ENCODE peak calls at places on chromosomes 5 and 9, in eight cellular contexts. Y is uterus, E is sigmoid colon, S is GM23248, U is fibroblast of lung, N is SJSA1, W is lower lobe of right lung, Q is thoracic aorta. I is an unnamed sample.

GRCh38 chr9:2307480-2307879 is 292.3 kb downstream of the SMARCA2 start:
- DNase-seq in Y (no peak), E (no peak), S (peak; percentile 91), U (no peak), N (no peak), W (no peak), Q (no peak), I (no peak)

GRCh38 chr5:123673107-123673506 is 161.1 kb downstream of the CSNK1G3 start:
- DNase-seq in Y (no peak), E (no peak), S (peak; percentile 1), U (no peak), N (no peak), W (no peak), Q (no peak), I (no peak)

GRCh38 chr5:33848554-33848953 is 43.2 kb downstream of the ADAMTS12 start:
- DNase-seq in Y (no peak), E (no peak), S (no peak), U (no peak), N (no peak), W (no peak), Q (no peak), I (no peak)

GRCh38 chr5:39217365-39218281 is 1.7 kb downstream of the FYB1 start:
- DNase-seq in Y (peak; percentile 90), E (peak; percentile 93), S (peak; percentile 93), U (peak; percentile 85), N (peak; percentile 71), W (peak; percentile 68), Q (peak; percentile 48), I (peak; percentile 64)

GRCh38 chr9:117460743-117461142 is 45.9 kb upstream of the ASTN2 start:
- DNase-seq in Y (no peak), E (no peak), S (no peak), U (no peak), N (no peak), W (no peak), Q (no peak), I (no peak)

GRCh38 chr5:56610093-56610698 is 205.2 kb upstream of the MAP3K1 start:
- DNase-seq in Y (no peak), E (no peak), S (no peak), U (no peak), N (no peak), W (no peak), Q (no peak), I (no peak)

GRCh38 chr5:116605310-116606070 is 30.9 kb upstream of the SEMA6A start:
- DNase-seq in Y (no peak), E (no peak), S (no peak), U (no peak), N (no peak), W (no peak), Q (no peak), I (no peak)

GRCh38 chr5:16431482-16431881 is 34.1 kb downstream of the ZNF622 start:
- DNase-seq in Y (no peak), E (no peak), S (no peak), U (no peak), N (no peak), W (no peak), Q (no peak), I (no peak)

GRCh38 chr9:74609671-74610416 is 112.7 kb downstream of the RORB start:
- DNase-seq in Y (no peak), E (no peak), S (no peak), U (no peak), N (no peak), W (no peak), Q (no peak), I (no peak)

GRCh38 chr9:113154471-113154870 is 3.7 kb downstream of the SLC31A2 start:
- DNase-seq in Y (no peak), E (peak; percentile 72), S (peak; percentile 77), U (peak; percentile 65), N (no peak), W (no peak), Q (no peak), I (no peak)

GRCh38 chr5:75656311-75657003 is 45.2 kb downstream of the ANKDD1B start:
- DNase-seq in Y (no peak), E (no peak), S (peak; percentile 70), U (peak; percentile 41), N (no peak), W (no peak), Q (no peak), I (peak; percentile 31)

GRCh38 chr5:139394654-139395566 is at the start of gene PROB1:
- DNase-seq in Y (no peak), E (no peak), S (peak; percentile 47), U (no peak), N (no peak), W (no peak), Q (no peak), I (no peak)

GRCh38 chr9:111633389-111633736 is 2.2 kb downstream of the DNAJC25 start:
- DNase-seq in Y (no peak), E (no peak), S (no peak), U (no peak), N (no peak), W (no peak), Q (no peak), I (no peak)

GRCh38 chr5:169745441-169746146 is 108.5 kb downstream of the DOCK2 start:
- DNase-seq in Y (no peak), E (no peak), S (peak; percentile 90), U (peak; percentile 34), N (peak; percentile 60), W (no peak), Q (no peak), I (peak; percentile 26)

GRCh38 chr9:81619353-81620008 is 69.9 kb downstream of the TLE1 start:
- DNase-seq in Y (no peak), E (no peak), S (peak; percentile 63), U (peak; percentile 98), N (no peak), W (no peak), Q (no peak), I (no peak)

GRCh38 chr5:53288511-53288910 is 179.0 kb upstream of the MOCS2 start:
- DNase-seq in Y (no peak), E (no peak), S (no peak), U (no peak), N (no peak), W (no peak), Q (no peak), I (no peak)

GRCh38 chr5:115168829-115169391 is 798 bp downstream of the TRIM36 start:
- DNase-seq in Y (no peak), E (no peak), S (peak; percentile 21), U (no peak), N (no peak), W (no peak), Q (no peak), I (no peak)

GRCh38 chr5:135331612-135332011 is 67.4 kb downstream of the MACROH2A1 start:
- DNase-seq in Y (no peak), E (no peak), S (no peak), U (no peak), N (no peak), W (no peak), Q (no peak), I (no peak)

GRCh38 chr9:76758476-76758875 is 5.8 kb upstream of the PCA3 start:
- DNase-seq in Y (no peak), E (no peak), S (peak; percentile 8), U (no peak), N (no peak), W (no peak), Q (no peak), I (no peak)

GRCh38 chr5:10354048-10354872 is 765 bp downstream of the MARCHF6 start:
- DNase-seq in Y (no peak), E (peak; percentile 72), S (peak; percentile 69), U (peak; percentile 60), N (peak; percentile 70), W (peak; percentile 59), Q (no peak), I (peak; percentile 49)

GRCh38 chr9:69937358-69937757 is 106.3 kb upstream of the MAMDC2 start:
- DNase-seq in Y (no peak), E (no peak), S (peak; percentile 80), U (no peak), N (no peak), W (no peak), Q (no peak), I (no peak)

GRCh38 chr9:91301161-91301560 is 60.6 kb downstream of the AUH start:
- DNase-seq in Y (no peak), E (peak; percentile 79), S (peak; percentile 56), U (peak; percentile 75), N (no peak), W (no peak), Q (no peak), I (peak; percentile 37)

GRCh38 chr5:159181152-159181551 is 28.2 kb downstream of the RNF145 start:
- DNase-seq in Y (no peak), E (no peak), S (peak; percentile 42), U (no peak), N (no peak), W (no peak), Q (no peak), I (no peak)
- H3K4me1 ChIP-seq in Y (no peaks in the 10 kb centered on the region), E (peaks cover 80% of the 10 kb centered on the region), S (peaks cover 79% of the 10 kb centered on the region), U (peaks cover 44% of the 10 kb centered on the region), N (peaks cover 77% of the 10 kb centered on the region), W (peaks cover 81% of the 10 kb centered on the region), Q (peaks cover 42% of the 10 kb centered on the region), I (peaks cover 8% of the 10 kb centered on the region)

DNA sequence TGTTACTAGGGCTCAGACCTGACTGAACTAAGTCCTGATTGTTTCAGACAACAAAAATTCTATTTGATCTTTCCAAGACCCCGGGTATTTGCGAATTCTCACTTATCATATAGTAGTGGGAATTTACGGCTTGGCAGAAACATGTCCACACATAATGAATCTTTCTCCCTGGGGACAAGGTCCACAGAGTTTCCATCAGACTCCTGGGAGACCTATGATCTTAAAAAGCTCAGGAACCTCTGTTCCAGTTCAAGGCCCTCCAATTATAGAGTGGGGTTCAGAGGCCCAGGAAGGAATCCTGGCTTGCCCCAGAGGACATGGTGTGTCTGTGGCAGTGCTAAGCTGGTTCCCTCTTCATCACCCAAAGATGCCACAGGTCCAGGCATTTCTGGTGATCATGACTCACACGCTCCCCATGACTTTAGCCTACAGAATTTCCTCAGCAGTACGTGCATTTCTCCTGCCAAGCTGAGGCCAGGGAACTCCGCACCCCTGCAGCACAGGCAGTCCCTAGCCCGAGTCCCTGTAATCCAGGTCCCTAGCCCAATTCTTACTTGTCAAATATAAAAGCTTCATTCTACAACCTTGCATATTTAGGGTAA is 12.6 kb downstream of the RAPGEF1 start:
- DNase-seq in Y (no peak), E (peak; percentile 75), S (peak; percentile 88), U (peak; percentile 43), N (no peak), W (no peak), Q (no peak), I (no peak)
- H3K27ac ChIP-seq in Y (no peak overlapping the region), E (peak overlapping the region; percentile 51), S (peak overlapping the region; percentile 37), U (no peak overlapping the region), N (no peak overlapping the region), W (no peak overlapping the region), Q (no peak overlapping the region), I (no peak overlapping the region)

GRCh38 chr9:126613656-126614055 is at the start of gene LMX1B:
- DNase-seq in Y (no peak), E (no peak), S (peak; percentile 49), U (peak; percentile 56), N (no peak), W (no peak), Q (no peak), I (no peak)
- H3K4me1 ChIP-seq in Y (peaks cover 35% of the 10 kb centered on the region), E (peaks cover 60% of the 10 kb centered on the region), S (no peaks in the 10 kb centered on the region), U (no peaks in the 10 kb centered on the region), N (no peaks in the 10 kb centered on the region), W (peaks cover 41% of the 10 kb centered on the region), Q (peaks cover 14% of the 10 kb centered on the region), I (peaks cover 10% of the 10 kb centered on the region)

DNA sequence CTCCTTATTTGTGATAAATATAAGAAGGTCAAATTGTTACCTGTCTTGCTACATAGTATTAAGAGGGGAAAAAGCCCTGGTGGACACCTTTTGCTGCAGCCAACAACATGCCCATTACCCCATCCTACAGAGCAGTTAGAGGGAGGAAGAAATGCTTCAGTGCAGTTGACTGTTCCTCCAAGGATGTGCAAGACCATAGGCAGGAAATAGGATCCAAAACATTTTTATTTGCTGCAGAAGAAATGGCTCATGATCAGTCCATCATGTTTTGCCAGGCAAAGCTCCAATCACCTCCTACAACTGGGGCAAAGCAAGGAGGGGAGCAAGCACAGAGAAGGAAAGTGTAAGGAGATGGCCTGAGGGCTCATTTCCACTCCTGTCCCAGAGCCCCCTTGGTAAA is 399.1 kb upstream of the PIK3R1 start:
- DNase-seq in Y (no peak), E (no peak), S (peak; percentile 16), U (peak; percentile 12), N (no peak), W (no peak), Q (no peak), I (no peak)
- H3K27ac ChIP-seq in Y (peak overlapping the region; percentile 83), E (no peak overlapping the region), S (no peak overlapping the region), U (no peak overlapping the region), N (no peak overlapping the region), W (no peak overlapping the region), Q (no peak overlapping the region), I (no peak overlapping the region)

I was measured in ovary.